ENCODE peak calls at places on chromosomes 6 and 20, in eight cellular contexts. Y, A, N, Q, W, U, O and B are unnamed samples.
A peak's percentile ranks its signal among the peaks of the same experiment; 100 is the strongest.

GRCh38 chr20:12453711-12454110 is 536.0 kb downstream of the BTBD3 start:
- DNase-seq in Q (no peak), W (no peak), U (no peak), O (no peak), A (no peak), N (no peak), Y (no peak), B (no peak)

GRCh38 chr6:150846641-150847040 is 18.9 kb upstream of the MTHFD1L start:
- DNase-seq in Q (no peak), N (no peak), A (no peak), Y (no peak), W (no peak), U (no peak), O (no peak), B (no peak)

GRCh38 chr6:125787791-125788190 is 3.0 kb upstream of the NCOA7 start:
- DNase-seq in W (peak; percentile 49), U (no peak), A (no peak), N (no peak), O (no peak), Y (no peak), Q (no peak), B (no peak)

GRCh38 chr20:49478754-49479689 is 3.4 kb downstream of the KCNB1 start:
- DNase-seq in A (no peak), Q (no peak), N (no peak), O (no peak), W (no peak), U (no peak), Y (no peak), B (no peak)

GRCh38 chr6:17013701-17014100 is 88.1 kb upstream of the STMND1 start:
- DNase-seq in A (no peak), Q (no peak), O (no peak), U (no peak), W (peak; percentile 93), Y (no peak), N (no peak), B (no peak)

GRCh38 chr6:153989989-153990388 is 49.1 kb upstream of the OPRM1 start:
- DNase-seq in W (no peak), Y (no peak), O (no peak), U (no peak), Q (no peak), N (no peak), A (no peak), B (no peak)

GRCh38 chr6:156590482-156590881 is 186.7 kb upstream of the ARID1B start:
- DNase-seq in U (no peak), O (no peak), N (no peak), Q (no peak), A (no peak), Y (no peak), W (no peak), B (no peak)

GRCh38 chr6:35093783-35094182 is 47.4 kb downstream of the TCP11 start:
- DNase-seq in N (no peak), Y (no peak), O (no peak), A (no peak), Q (no peak), U (no peak), W (no peak), B (no peak)

GRCh38 chr6:30615958-30616810 is 859 bp downstream of the PPP1R10 start:
- DNase-seq in Q (no peak), N (no peak), O (no peak), Y (no peak), U (no peak), W (peak; percentile 62), A (no peak), B (no peak)

GRCh38 chr20:31570735-31571617 is 34.1 kb upstream of the ID1 start:
- DNase-seq in Y (no peak), U (no peak), W (peak; percentile 96), A (peak; percentile 56), O (peak; percentile 34), Q (no peak), N (no peak), B (no peak)
- H3K4me1 ChIP-seq in Y (peaks cover 48% of the 10 kb centered on the region), U (peaks cover 14% of the 10 kb centered on the region), W (peaks cover 56% of the 10 kb centered on the region), A (no peaks in the 10 kb centered on the region), O (peaks cover 7% of the 10 kb centered on the region), Q (no peaks in the 10 kb centered on the region), N (peaks cover 7% of the 10 kb centered on the region), B (no peaks in the 10 kb centered on the region)

GRCh38 chr6:131014080-131014776 is 48.8 kb downstream of the EPB41L2 start:
- DNase-seq in A (no peak), Y (no peak), Q (no peak), O (no peak), U (no peak), W (no peak), N (no peak), B (no peak)
- H3K4me1 ChIP-seq in A (peaks cover 2% of the 10 kb centered on the region), Y (peaks cover 28% of the 10 kb centered on the region), Q (no peaks in the 10 kb centered on the region), O (peaks cover 12% of the 10 kb centered on the region), U (no peaks in the 10 kb centered on the region), W (peaks cover 39% of the 10 kb centered on the region), N (peaks cover 3% of the 10 kb centered on the region), B (peaks cover 2% of the 10 kb centered on the region)

GRCh38 chr6:56339524-56339923 is 92.1 kb upstream of the COL21A1 start:
- DNase-seq in W (no peak), O (no peak), A (no peak), Y (no peak), N (no peak), U (no peak), Q (no peak), B (no peak)
- H3K4me1 ChIP-seq in W (peaks cover 17% of the 10 kb centered on the region), O (no peaks in the 10 kb centered on the region), A (no peaks in the 10 kb centered on the region), Y (no peaks in the 10 kb centered on the region), N (no peaks in the 10 kb centered on the region), U (no peaks in the 10 kb centered on the region), Q (no peaks in the 10 kb centered on the region), B (no peaks in the 10 kb centered on the region)

DNA sequence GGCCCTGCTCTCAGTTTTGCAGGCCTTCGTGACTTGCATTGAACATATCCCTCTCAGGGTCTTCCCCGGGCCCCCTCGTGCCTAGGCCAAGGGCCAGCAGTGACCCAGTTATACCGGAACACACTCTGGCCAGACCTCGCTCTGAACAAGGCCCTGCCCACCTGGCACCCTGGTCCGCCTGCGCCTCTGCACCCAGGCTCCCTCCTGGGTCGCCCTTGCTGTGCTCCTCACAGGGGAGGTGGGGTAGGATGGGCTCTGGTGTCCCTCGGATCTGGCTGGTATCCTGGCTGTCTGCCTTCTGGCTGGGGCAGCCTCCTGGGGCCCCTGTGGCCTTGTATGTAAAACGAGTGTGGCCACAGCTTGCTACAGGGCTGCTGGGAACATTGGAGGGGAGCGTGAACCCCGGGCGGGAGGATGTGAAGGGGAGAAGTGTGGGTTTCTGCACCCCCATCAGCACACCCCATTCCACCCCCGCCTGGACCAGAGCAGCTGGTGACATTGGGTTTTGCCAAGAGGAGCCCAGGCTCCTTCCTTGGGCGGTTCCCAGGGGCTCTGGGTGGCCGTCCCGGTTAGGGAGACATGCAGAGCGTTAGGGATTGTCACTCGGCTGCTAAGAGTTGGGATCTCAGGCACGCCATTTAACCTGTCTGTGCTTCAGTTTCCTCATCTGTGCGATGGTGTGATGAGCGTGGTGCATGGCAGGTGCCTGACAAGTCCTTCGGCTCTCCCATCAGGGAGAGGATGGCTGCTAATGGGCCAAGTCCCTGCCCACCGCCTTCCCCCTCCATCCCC is 17.5 kb downstream of the SRC start:
- DNase-seq in Y (peak; percentile 41), O (no peak), A (no peak), W (no peak), U (no peak), N (no peak), Q (no peak), B (peak; percentile 55)
- H3K4me1 ChIP-seq in Y (peaks cover 22% of the 10 kb centered on the region), O (no peaks in the 10 kb centered on the region), A (no peaks in the 10 kb centered on the region), W (peaks cover 9% of the 10 kb centered on the region), U (peaks cover 15% of the 10 kb centered on the region), N (no peaks in the 10 kb centered on the region), Q (no peaks in the 10 kb centered on the region), B (no peaks in the 10 kb centered on the region)

GRCh38 chr20:31713312-31714049 is 9.2 kb downstream of the BCL2L1 start:
- DNase-seq in O (peak; percentile 40), W (peak; percentile 95), N (peak; percentile 88), A (peak; percentile 75), Q (peak; percentile 93), Y (peak; percentile 66), U (no peak), B (peak; percentile 91)
- H3K4me1 ChIP-seq in O (peaks cover 72% of the 10 kb centered on the region), W (peaks cover 63% of the 10 kb centered on the region), N (peaks cover 39% of the 10 kb centered on the region), A (peaks cover 5% of the 10 kb centered on the region), Q (peaks cover 5% of the 10 kb centered on the region), Y (peaks cover 96% of the 10 kb centered on the region), U (peaks cover 5% of the 10 kb centered on the region), B (peaks cover 2% of the 10 kb centered on the region)

GRCh38 chr6:45970326-45970725 is 45.3 kb downstream of the CLIC5 start:
- DNase-seq in W (no peak), Q (no peak), Y (no peak), U (no peak), N (no peak), O (no peak), A (no peak), B (no peak)

GRCh38 chr6:45967363-45967762 is 48.3 kb downstream of the CLIC5 start:
- DNase-seq in O (no peak), N (no peak), Q (no peak), A (no peak), U (no peak), W (no peak), Y (no peak), B (no peak)

GRCh38 chr6:45966797-45967196 is 48.9 kb downstream of the CLIC5 start:
- DNase-seq in O (no peak), A (no peak), Q (no peak), W (no peak), Y (no peak), N (no peak), U (no peak), B (no peak)

GRCh38 chr6:45969883-45970282 is 45.8 kb downstream of the CLIC5 start:
- DNase-seq in Y (no peak), Q (no peak), N (no peak), W (no peak), O (no peak), U (no peak), A (no peak), B (no peak)

GRCh38 chr6:45969026-45969425 is 46.6 kb downstream of the CLIC5 start:
- DNase-seq in Q (no peak), Y (no peak), O (no peak), N (no peak), U (no peak), W (no peak), A (no peak), B (no peak)
- H3K4me1 ChIP-seq in Q (no peaks in the 10 kb centered on the region), Y (peaks cover 4% of the 10 kb centered on the region), O (no peaks in the 10 kb centered on the region), N (peaks cover 24% of the 10 kb centered on the region), U (no peaks in the 10 kb centered on the region), W (peaks cover 21% of the 10 kb centered on the region), A (no peaks in the 10 kb centered on the region), B (no peaks in the 10 kb centered on the region)

DNA sequence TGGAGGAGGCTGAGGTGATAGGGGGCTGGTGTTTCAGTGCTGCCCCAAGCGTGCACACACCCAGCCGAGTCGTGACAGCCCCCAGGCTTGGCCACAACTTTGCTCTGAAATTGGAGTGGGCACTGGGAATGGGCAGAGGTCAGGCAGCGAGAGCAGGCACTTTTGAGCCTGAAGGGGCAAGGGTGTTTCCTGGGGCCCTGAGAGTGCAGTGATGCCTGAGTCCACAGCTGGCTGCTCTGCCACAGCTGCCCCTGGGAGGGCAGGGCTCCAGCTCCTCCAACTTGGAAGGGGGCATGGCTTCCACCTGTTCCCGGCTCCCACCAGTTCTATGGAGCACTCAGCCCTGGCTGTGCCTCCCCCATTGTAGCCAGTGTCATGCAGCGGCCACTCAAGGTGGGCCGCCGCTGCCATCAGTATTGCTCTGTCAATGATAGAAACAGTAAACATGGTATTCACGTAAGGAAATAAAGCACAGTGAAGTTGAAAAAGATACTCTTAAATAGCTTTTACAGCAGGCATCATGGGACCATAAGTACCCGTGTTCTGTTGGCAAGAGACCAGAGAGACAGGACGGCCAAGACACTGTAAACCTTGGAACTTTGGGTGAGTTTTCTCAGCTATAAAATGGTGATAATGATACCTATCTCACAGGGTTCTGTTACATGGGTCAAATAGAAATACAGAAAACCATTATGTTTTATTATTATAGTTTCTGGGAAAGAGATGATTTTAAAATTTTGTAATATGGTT is 108.9 kb downstream of the THEMIS start:
- DNase-seq in W (no peak), O (no peak), A (no peak), Y (no peak), Q (no peak), U (no peak), N (no peak), B (peak; percentile 55)
- H3K4me1 ChIP-seq in W (no peaks in the 10 kb centered on the region), O (no peaks in the 10 kb centered on the region), A (no peaks in the 10 kb centered on the region), Y (no peaks in the 10 kb centered on the region), Q (no peaks in the 10 kb centered on the region), U (no peaks in the 10 kb centered on the region), N (peaks cover 1% of the 10 kb centered on the region), B (no peaks in the 10 kb centered on the region)